ENCODE peak calls at places on chromosome 1, in nine cellular contexts. One of them, this sample, is unnamed.

GRCh38 chr1:32447469-32448185 is 17.2 kb upstream of the ZBTB8B start:
- DNase-seq in Peyer's patch: no peak
- DNase-seq in sciatic nerve: no peak
- DNase-seq in non-pigmented ciliary epithelial cell: peak
- DNase-seq in brain microvascular endothelial cell: peak
- DNase-seq in fibroblast of the aortic adventitia: peak
- DNase-seq in Calu3: peak
- DNase-seq in HCT116: peak
- DNase-seq in T-helper 17 cell: no peak
- DNase-seq in this sample: no peak

GRCh38 chr1:38740543-38740942 is 119.0 kb downstream of the RRAGC start:
- DNase-seq in Calu3: no peak
- DNase-seq in fibroblast of the aortic adventitia: no peak
- DNase-seq in Peyer's patch: no peak
- DNase-seq in HCT116: no peak
- DNase-seq in non-pigmented ciliary epithelial cell: peak
- DNase-seq in brain microvascular endothelial cell: peak
- DNase-seq in T-helper 17 cell: no peak
- DNase-seq in sciatic nerve: no peak
- DNase-seq in this sample: no peak

GRCh38 chr1:10753279-10753678 is 43.2 kb downstream of the CASZ1 start:
- DNase-seq in fibroblast of the aortic adventitia: no peak
- DNase-seq in Calu3: no peak
- DNase-seq in T-helper 17 cell: no peak
- DNase-seq in HCT116: no peak
- DNase-seq in Peyer's patch: no peak
- DNase-seq in brain microvascular endothelial cell: no peak
- DNase-seq in non-pigmented ciliary epithelial cell: no peak
- DNase-seq in sciatic nerve: no peak
- DNase-seq in this sample: no peak

GRCh38 chr1:211603191-211603701 is 24.3 kb upstream of the SLC30A1 start:
- DNase-seq in Peyer's patch: no peak
- DNase-seq in sciatic nerve: no peak
- DNase-seq in HCT116: no peak
- DNase-seq in Calu3: no peak
- DNase-seq in brain microvascular endothelial cell: no peak
- DNase-seq in non-pigmented ciliary epithelial cell: no peak
- DNase-seq in fibroblast of the aortic adventitia: no peak
- DNase-seq in T-helper 17 cell: no peak
- DNase-seq in this sample: no peak

GRCh38 chr1:182672487-182672836 is 11.9 kb downstream of the RGS8 start:
- DNase-seq in HCT116: no peak
- DNase-seq in brain microvascular endothelial cell: no peak
- DNase-seq in non-pigmented ciliary epithelial cell: no peak
- DNase-seq in Calu3: no peak
- DNase-seq in sciatic nerve: no peak
- DNase-seq in Peyer's patch: no peak
- DNase-seq in T-helper 17 cell: no peak
- DNase-seq in fibroblast of the aortic adventitia: no peak
- DNase-seq in this sample: no peak

GRCh38 chr1:23101891-23102688 is 66.6 kb downstream of the LUZP1 start:
- DNase-seq in HCT116: no peak
- DNase-seq in brain microvascular endothelial cell: no peak
- DNase-seq in Calu3: no peak
- DNase-seq in Peyer's patch: no peak
- DNase-seq in fibroblast of the aortic adventitia: peak
- DNase-seq in non-pigmented ciliary epithelial cell: no peak
- DNase-seq in T-helper 17 cell: no peak
- DNase-seq in sciatic nerve: no peak
- DNase-seq in this sample: peak

GRCh38 chr1:62429581-62429980 is 7.3 kb upstream of the USP1 start:
- DNase-seq in non-pigmented ciliary epithelial cell: no peak
- DNase-seq in fibroblast of the aortic adventitia: no peak
- DNase-seq in Calu3: no peak
- DNase-seq in sciatic nerve: no peak
- DNase-seq in brain microvascular endothelial cell: no peak
- DNase-seq in Peyer's patch: no peak
- DNase-seq in HCT116: no peak
- DNase-seq in T-helper 17 cell: no peak
- DNase-seq in this sample: no peak

GRCh38 chr1:44905276-44905675 is 62.2 kb upstream of the PTCH2 start:
- DNase-seq in HCT116: no peak
- DNase-seq in fibroblast of the aortic adventitia: peak
- DNase-seq in Calu3: no peak
- DNase-seq in non-pigmented ciliary epithelial cell: no peak
- DNase-seq in brain microvascular endothelial cell: no peak
- DNase-seq in Peyer's patch: no peak
- DNase-seq in sciatic nerve: no peak
- DNase-seq in T-helper 17 cell: no peak
- DNase-seq in this sample: no peak

GRCh38 chr1:31760901-31761470 is 3.2 kb downstream of the ADGRB2 start:
- DNase-seq in HCT116: no peak
- DNase-seq in brain microvascular endothelial cell: peak
- DNase-seq in T-helper 17 cell: peak
- DNase-seq in non-pigmented ciliary epithelial cell: no peak
- DNase-seq in Calu3: peak
- DNase-seq in sciatic nerve: peak
- DNase-seq in Peyer's patch: peak
- DNase-seq in fibroblast of the aortic adventitia: peak
- DNase-seq in this sample: no peak